ENCODE peak calls at places on chromosomes 13 and 19, in four cellular contexts. One of them, this sample, is unnamed.

GRCh38 chr19:55085923-55086715 is 10.4 kb downstream of the EPS8L1 start:
- DNase-seq in WTC11: peak; percentile 47
- DNase-seq in GM12878: no peak
- DNase-seq in K562: no peak
- DNase-seq in this sample: no peak

GRCh38 chr19:51798958-51799310 is 4.0 kb downstream of the FPR3 start:
- DNase-seq in WTC11: no peak
- DNase-seq in GM12878: no peak
- DNase-seq in K562: no peak
- DNase-seq in this sample: no peak

GRCh38 chr13:46321494-46322225 is 65.4 kb downstream of the RUBCNL start:
- DNase-seq in GM12878: peak; percentile 24
- DNase-seq in WTC11: peak; percentile 55
- DNase-seq in K562: peak; percentile 43
- DNase-seq in this sample: peak; percentile 18

GRCh38 chr19:46745521-46746280 is at the start of gene FKRP:
- DNase-seq in K562: peak; percentile 86
- DNase-seq in GM12878: no peak
- DNase-seq in WTC11: peak; percentile 47
- DNase-seq in this sample: no peak

GRCh38 chr19:10500247-10500592 is 2.9 kb downstream of the KEAP1 start:
- DNase-seq in WTC11: no peak
- DNase-seq in K562: no peak
- DNase-seq in GM12878: no peak
- DNase-seq in this sample: no peak

GRCh38 chr13:42279080-42279479 is 7.1 kb downstream of the AKAP11 start:
- DNase-seq in K562: no peak
- DNase-seq in GM12878: no peak
- DNase-seq in WTC11: no peak
- DNase-seq in this sample: no peak

GRCh38 chr13:21511841-21512240 is 52.7 kb upstream of the ZDHHC20 start:
- DNase-seq in K562: no peak
- DNase-seq in WTC11: no peak
- DNase-seq in GM12878: no peak
- DNase-seq in this sample: no peak

GRCh38 chr13:35552172-35552844 is 75.8 kb upstream of the MAB21L1 start:
- DNase-seq in K562: no peak
- DNase-seq in WTC11: no peak
- DNase-seq in GM12878: no peak
- DNase-seq in this sample: no peak

GRCh38 chr13:49419292-49419691 is 24.6 kb downstream of the CAB39L start:
- DNase-seq in WTC11: no peak
- DNase-seq in K562: no peak
- DNase-seq in GM12878: no peak
- DNase-seq in this sample: peak; percentile 13

GRCh38 chr19:48645652-48646191 is at the start of gene CA11:
- DNase-seq in K562: no peak
- DNase-seq in GM12878: no peak
- DNase-seq in WTC11: peak; percentile 41
- DNase-seq in this sample: no peak

GRCh38 chr13:23621316-23621645 is 51.1 kb downstream of the TNFRSF19 start:
- DNase-seq in GM12878: no peak
- DNase-seq in K562: no peak
- DNase-seq in WTC11: no peak
- DNase-seq in this sample: peak; percentile 20

GRCh38 chr19:5115351-5115750 is 146.4 kb downstream of the KDM4B start:
- DNase-seq in GM12878: no peak
- DNase-seq in WTC11: no peak
- DNase-seq in K562: no peak
- DNase-seq in this sample: no peak

GRCh38 chr13:44004881-44005280 is 125.2 kb downstream of the LACC1 start:
- DNase-seq in GM12878: no peak
- DNase-seq in WTC11: no peak
- DNase-seq in K562: no peak
- DNase-seq in this sample: no peak

GRCh38 chr19:37012093-37012745 is 66.0 kb upstream of the ZNF420 start:
- DNase-seq in WTC11: no peak
- DNase-seq in K562: no peak
- DNase-seq in GM12878: no peak
- DNase-seq in this sample: no peak

GRCh38 chr13:44810067-44810840 is 179.0 kb downstream of the NUFIP1 start:
- DNase-seq in K562: no peak
- DNase-seq in GM12878: no peak
- DNase-seq in WTC11: no peak
- DNase-seq in this sample: no peak

GRCh38 chr19:31271569-31271911 is 77.7 kb downstream of the TSHZ3 start:
- DNase-seq in GM12878: no peak
- DNase-seq in K562: no peak
- DNase-seq in WTC11: no peak
- DNase-seq in this sample: no peak

GRCh38 chr19:485583-486236 is 10.6 kb upstream of the MADCAM1 start:
- DNase-seq in WTC11: no peak
- DNase-seq in GM12878: no peak
- DNase-seq in K562: no peak
- DNase-seq in this sample: peak; percentile 88

GRCh38 chr13:95745289-95745688 is 68.3 kb downstream of the DNAJC3 start:
- DNase-seq in GM12878: no peak
- DNase-seq in WTC11: no peak
- DNase-seq in K562: no peak
- DNase-seq in this sample: no peak

GRCh38 chr19:35742121-35742724 is at the start of gene IGFLR1:
- DNase-seq in K562: no peak
- DNase-seq in GM12878: peak; percentile 64
- DNase-seq in WTC11: no peak
- DNase-seq in this sample: no peak

GRCh38 chr13:61350351-61350750 is 65.3 kb downstream of the PCDH20 start:
- DNase-seq in GM12878: no peak
- DNase-seq in WTC11: no peak
- DNase-seq in K562: no peak
- DNase-seq in this sample: no peak

GRCh38 chr19:42092350-42092749 is 16.4 kb downstream of the ZNF574 start:
- DNase-seq in GM12878: no peak
- DNase-seq in WTC11: peak; percentile 69
- DNase-seq in K562: no peak
- DNase-seq in this sample: no peak

GRCh38 chr19:42028304-42029216 is 34.5 kb upstream of the ATP1A3 start:
- DNase-seq in GM12878: no peak
- DNase-seq in K562: peak; percentile 77
- DNase-seq in WTC11: peak; percentile 93
- DNase-seq in this sample: no peak

GRCh38 chr19:33883869-33884519 is 87.3 kb downstream of the KCTD15 start:
- DNase-seq in WTC11: peak; percentile 56
- DNase-seq in K562: no peak
- DNase-seq in GM12878: no peak
- DNase-seq in this sample: no peak

GRCh38 chr19:18100710-18101109 is 3.1 kb downstream of the MAST3 start:
- DNase-seq in GM12878: no peak
- DNase-seq in K562: peak; percentile 53
- DNase-seq in WTC11: peak; percentile 78
- DNase-seq in this sample: peak; percentile 76
- TF ChIP-seq NR2C2 in GM12878: no peak
- TF ChIP-seq NR2C2 in K562: no peak
- TF ChIP-seq NR2C2 in WTC11: no peak
- TF ChIP-seq NR2C2 in this sample: no peak

GRCh38 chr13:99022953-99023352 is 45.1 kb upstream of the DOCK9 start:
- DNase-seq in WTC11: no peak
- DNase-seq in GM12878: no peak
- DNase-seq in K562: no peak
- DNase-seq in this sample: no peak

GRCh38 chr13:99029576-99029975 is 51.7 kb upstream of the DOCK9 start:
- DNase-seq in K562: no peak
- DNase-seq in WTC11: no peak
- DNase-seq in GM12878: no peak
- DNase-seq in this sample: no peak

GRCh38 chr13:99027661-99028425 is 50.0 kb upstream of the DOCK9 start:
- DNase-seq in K562: no peak
- DNase-seq in WTC11: no peak
- DNase-seq in GM12878: no peak
- DNase-seq in this sample: no peak

GRCh38 chr13:99028890-99029289 is 51.0 kb upstream of the DOCK9 start:
- DNase-seq in K562: peak; percentile 22
- DNase-seq in WTC11: peak; percentile 59
- DNase-seq in GM12878: no peak
- DNase-seq in this sample: no peak

GRCh38 chr13:99027260-99027659 is 49.4 kb upstream of the DOCK9 start:
- DNase-seq in WTC11: no peak
- DNase-seq in K562: peak; percentile 13
- DNase-seq in GM12878: no peak
- DNase-seq in this sample: no peak
- TF ChIP-seq NR2C2 in WTC11: no peak
- TF ChIP-seq NR2C2 in K562: no peak
- TF ChIP-seq NR2C2 in GM12878: no peak
- TF ChIP-seq NR2C2 in this sample: no peak

GRCh38 chr19:2242811-2243210 is 6.2 kb downstream of the SF3A2 start:
- DNase-seq in WTC11: no peak
- DNase-seq in K562: no peak
- DNase-seq in GM12878: no peak
- DNase-seq in this sample: no peak

GRCh38 chr19:2244486-2244885 is 4.6 kb upstream of the AMH start:
- DNase-seq in K562: no peak
- DNase-seq in GM12878: no peak
- DNase-seq in WTC11: no peak
- DNase-seq in this sample: no peak

GRCh38 chr19:2244122-2244411 is 5.1 kb upstream of the AMH start:
- DNase-seq in K562: no peak
- DNase-seq in GM12878: no peak
- DNase-seq in WTC11: no peak
- DNase-seq in this sample: no peak

GRCh38 chr19:2242092-2242537 is 5.5 kb downstream of the SF3A2 start:
- DNase-seq in K562: no peak
- DNase-seq in GM12878: no peak
- DNase-seq in WTC11: no peak
- DNase-seq in this sample: peak; percentile 77

DNA sequence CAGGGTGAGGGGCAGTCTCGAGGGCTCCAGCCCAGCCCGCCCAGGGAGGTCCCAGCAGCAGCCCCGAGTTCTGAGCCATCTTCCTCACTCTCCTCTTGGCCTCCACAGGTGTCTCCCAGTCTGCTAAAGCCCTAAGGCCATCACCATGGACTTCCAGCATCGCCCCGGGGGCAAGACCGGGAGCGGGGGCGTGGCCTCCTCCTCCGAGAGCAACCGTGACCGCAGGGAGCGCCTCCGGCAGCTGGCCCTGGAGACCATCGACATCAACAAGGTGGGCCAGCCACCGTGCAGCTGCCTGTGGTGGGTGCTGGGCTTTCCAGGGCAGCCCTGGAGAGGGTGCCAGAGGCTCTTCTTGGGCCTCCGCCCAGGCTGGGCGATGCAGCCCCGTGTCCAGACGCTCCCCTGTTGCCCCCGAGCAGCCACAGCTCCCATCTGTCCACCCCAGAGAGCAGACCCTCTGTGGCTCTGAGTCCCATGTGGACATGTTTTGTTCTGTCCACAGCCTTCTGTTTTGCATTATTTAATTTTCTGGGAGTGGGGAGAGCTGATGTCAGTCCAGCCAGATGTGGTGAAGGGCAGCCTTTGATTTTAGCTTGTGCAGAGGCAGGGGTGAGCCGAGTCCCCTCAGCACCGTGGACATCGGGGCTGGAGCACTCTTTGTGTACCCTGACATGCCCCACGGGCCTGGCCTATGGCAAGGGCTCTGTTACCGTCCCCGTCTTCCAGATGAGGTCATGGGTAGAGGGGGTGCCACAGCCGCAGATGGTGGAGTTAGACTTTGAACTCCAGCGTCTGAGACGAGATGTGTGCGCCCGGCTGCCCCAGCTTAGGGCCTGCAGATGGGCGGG is 5.6 kb upstream of the AMH start:
- DNase-seq in GM12878: no peak
- DNase-seq in K562: no peak
- DNase-seq in WTC11: no peak
- DNase-seq in this sample: no peak
- TF ChIP-seq NR2C2 in GM12878: no peak
- TF ChIP-seq NR2C2 in K562: no peak
- TF ChIP-seq NR2C2 in WTC11: no peak
- TF ChIP-seq NR2C2 in this sample: no peak

GRCh38 chr13:20387441-20387971 is 138.2 kb downstream of the CRYL1 start:
- DNase-seq in K562: no peak
- DNase-seq in GM12878: no peak
- DNase-seq in WTC11: no peak
- DNase-seq in this sample: no peak

GRCh38 chr13:20390526-20391175 is 135.0 kb downstream of the CRYL1 start:
- DNase-seq in WTC11: no peak
- DNase-seq in K562: no peak
- DNase-seq in GM12878: no peak
- DNase-seq in this sample: no peak

GRCh38 chr13:20391597-20392452 is 133.8 kb downstream of the CRYL1 start:
- DNase-seq in GM12878: no peak
- DNase-seq in K562: no peak
- DNase-seq in WTC11: peak; percentile 41
- DNase-seq in this sample: no peak

GRCh38 chr13:20388184-20388583 is 137.5 kb downstream of the CRYL1 start:
- DNase-seq in GM12878: no peak
- DNase-seq in K562: no peak
- DNase-seq in WTC11: no peak
- DNase-seq in this sample: no peak

DNA sequence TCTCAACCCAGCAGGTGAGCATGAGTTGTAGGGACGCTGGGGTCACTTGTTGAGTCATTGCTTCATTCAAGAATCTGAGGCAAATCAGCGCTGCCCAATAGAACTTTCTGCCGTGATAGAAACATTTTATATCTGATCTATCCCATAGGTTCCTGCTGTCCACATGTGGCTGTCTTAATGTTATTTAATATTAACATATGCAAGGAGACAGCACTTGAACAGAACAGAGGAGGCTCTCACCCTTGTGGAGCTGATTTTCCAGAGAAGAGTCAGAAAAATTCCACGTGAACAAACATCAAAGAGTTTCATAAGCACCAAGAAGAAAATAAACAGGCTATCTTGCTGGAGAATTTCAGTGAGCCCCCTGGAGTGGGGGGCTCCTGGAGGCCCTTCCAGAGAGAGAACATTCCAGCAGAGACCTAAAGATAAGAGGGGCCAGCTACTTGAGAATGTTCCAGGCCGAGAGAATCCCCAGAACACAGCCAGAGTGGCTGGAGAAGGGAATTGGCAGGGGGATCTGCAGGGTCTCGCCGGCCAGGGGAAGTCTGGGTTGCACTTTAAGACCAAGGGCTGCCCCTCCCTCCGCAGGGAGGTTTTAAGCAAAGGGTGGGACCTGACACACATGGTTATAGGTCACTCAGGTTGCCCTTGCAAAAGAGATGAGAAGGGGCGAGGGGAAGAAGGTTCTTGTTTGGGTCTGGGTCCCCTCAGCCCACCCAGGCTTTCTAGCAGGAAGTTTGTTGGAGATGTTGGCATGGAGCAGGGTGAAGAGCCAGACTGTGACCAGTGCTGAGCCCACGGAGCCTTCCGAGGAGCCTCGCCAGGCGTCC is 135.7 kb downstream of the CRYL1 start:
- DNase-seq in WTC11: no peak
- DNase-seq in K562: no peak
- DNase-seq in GM12878: no peak
- DNase-seq in this sample: no peak
- TF ChIP-seq NR2C2 in WTC11: no peak
- TF ChIP-seq NR2C2 in K562: no peak
- TF ChIP-seq NR2C2 in GM12878: no peak
- TF ChIP-seq NR2C2 in this sample: no peak

This sample was measured in HepG2.